ENCODE peak calls at places on chromosomes 13 and 19, in five cellular contexts. One of them, this sample, is unnamed.

GRCh38 chr19:44071824-44072542 is at the start of gene ZNF284:
- DNase-seq in psoas muscle: peak
- DNase-seq in OCI-LY7: no peak
- DNase-seq in progenitor cell of endocrine pancreas: peak
- DNase-seq in ascending aorta: peak
- DNase-seq in this sample: peak

GRCh38 chr19:8208710-8209110 is 460 bp upstream of the CERS4 start:
- DNase-seq in psoas muscle: no peak
- DNase-seq in progenitor cell of endocrine pancreas: no peak
- DNase-seq in OCI-LY7: no peak
- DNase-seq in ascending aorta: peak
- DNase-seq in this sample: no peak

GRCh38 chr19:46951236-46951986 is 68.2 kb upstream of the NPAS1 start:
- DNase-seq in psoas muscle: no peak
- DNase-seq in progenitor cell of endocrine pancreas: no peak
- DNase-seq in ascending aorta: no peak
- DNase-seq in OCI-LY7: no peak
- DNase-seq in this sample: no peak

GRCh38 chr19:3108775-3109174 is 14.6 kb downstream of the GNA11 start:
- DNase-seq in progenitor cell of endocrine pancreas: peak
- DNase-seq in OCI-LY7: peak
- DNase-seq in ascending aorta: no peak
- DNase-seq in psoas muscle: peak
- DNase-seq in this sample: peak

GRCh38 chr13:86932935-86933334 is 738.2 kb upstream of the SLITRK5 start:
- DNase-seq in OCI-LY7: no peak
- DNase-seq in progenitor cell of endocrine pancreas: no peak
- DNase-seq in psoas muscle: no peak
- DNase-seq in ascending aorta: no peak
- DNase-seq in this sample: no peak

GRCh38 chr13:100454876-100455275 is 133.7 kb downstream of the GGACT start:
- DNase-seq in progenitor cell of endocrine pancreas: no peak
- DNase-seq in psoas muscle: no peak
- DNase-seq in OCI-LY7: no peak
- DNase-seq in ascending aorta: no peak
- DNase-seq in this sample: no peak

GRCh38 chr19:40524133-40524549 is 52.5 kb upstream of the SHKBP1 start:
- DNase-seq in progenitor cell of endocrine pancreas: no peak
- DNase-seq in OCI-LY7: no peak
- DNase-seq in psoas muscle: no peak
- DNase-seq in ascending aorta: no peak
- DNase-seq in this sample: no peak

GRCh38 chr13:20356437-20356836 is 124.3 kb upstream of the GJB6 start:
- DNase-seq in ascending aorta: no peak
- DNase-seq in psoas muscle: no peak
- DNase-seq in progenitor cell of endocrine pancreas: no peak
- DNase-seq in OCI-LY7: no peak
- DNase-seq in this sample: no peak

GRCh38 chr13:19057588-19058340 is 123.9 kb downstream of the TUBA3C start:
- DNase-seq in psoas muscle: no peak
- DNase-seq in OCI-LY7: no peak
- DNase-seq in ascending aorta: no peak
- DNase-seq in progenitor cell of endocrine pancreas: no peak
- DNase-seq in this sample: no peak

GRCh38 chr19:16338470-16339360 is 14.1 kb downstream of the KLF2 start:
- DNase-seq in progenitor cell of endocrine pancreas: no peak
- DNase-seq in OCI-LY7: peak
- DNase-seq in psoas muscle: peak
- DNase-seq in ascending aorta: peak
- DNase-seq in this sample: no peak

GRCh38 chr19:45324349-45324907 is 1.8 kb upstream of the CKM start:
- DNase-seq in OCI-LY7: no peak
- DNase-seq in progenitor cell of endocrine pancreas: no peak
- DNase-seq in ascending aorta: no peak
- DNase-seq in psoas muscle: no peak
- DNase-seq in this sample: no peak

GRCh38 chr19:8310342-8311055 is 2.3 kb upstream of the CD320 start:
- DNase-seq in OCI-LY7: no peak
- DNase-seq in psoas muscle: peak
- DNase-seq in progenitor cell of endocrine pancreas: no peak
- DNase-seq in ascending aorta: peak
- DNase-seq in this sample: no peak

GRCh38 chr13:43095771-43096719 is 72.7 kb downstream of the DNAJC15 start:
- DNase-seq in psoas muscle: no peak
- DNase-seq in ascending aorta: no peak
- DNase-seq in OCI-LY7: no peak
- DNase-seq in progenitor cell of endocrine pancreas: no peak
- DNase-seq in this sample: no peak

GRCh38 chr13:36432106-36432544 is at the start of gene CCNA1:
- DNase-seq in ascending aorta: no peak
- DNase-seq in OCI-LY7: no peak
- DNase-seq in psoas muscle: peak
- DNase-seq in progenitor cell of endocrine pancreas: peak
- DNase-seq in this sample: peak

GRCh38 chr13:101209206-101209893 is 207.0 kb downstream of the NALCN start:
- DNase-seq in OCI-LY7: no peak
- DNase-seq in psoas muscle: no peak
- DNase-seq in progenitor cell of endocrine pancreas: no peak
- DNase-seq in ascending aorta: no peak
- DNase-seq in this sample: no peak

GRCh38 chr19:36508325-36508724 is 19.0 kb upstream of the ZNF566 start:
- DNase-seq in progenitor cell of endocrine pancreas: no peak
- DNase-seq in OCI-LY7: no peak
- DNase-seq in ascending aorta: no peak
- DNase-seq in psoas muscle: no peak
- DNase-seq in this sample: no peak

GRCh38 chr13:113812140-113813036 is 51.5 kb downstream of the GAS6 start:
- DNase-seq in ascending aorta: no peak
- DNase-seq in progenitor cell of endocrine pancreas: no peak
- DNase-seq in OCI-LY7: no peak
- DNase-seq in psoas muscle: peak
- DNase-seq in this sample: no peak

GRCh38 chr13:64675256-64675892 is 2554.8 kb downstream of the PCDH9 start:
- DNase-seq in progenitor cell of endocrine pancreas: no peak
- DNase-seq in ascending aorta: no peak
- DNase-seq in OCI-LY7: no peak
- DNase-seq in psoas muscle: no peak
- DNase-seq in this sample: no peak

GRCh38 chr13:79225487-79226232 is 180.4 kb downstream of the RBM26 start:
- DNase-seq in progenitor cell of endocrine pancreas: no peak
- DNase-seq in psoas muscle: no peak
- DNase-seq in ascending aorta: no peak
- DNase-seq in OCI-LY7: no peak
- DNase-seq in this sample: no peak

GRCh38 chr13:32910530-32910929 is 105.7 kb upstream of the KL start:
- DNase-seq in psoas muscle: no peak
- DNase-seq in OCI-LY7: no peak
- DNase-seq in progenitor cell of endocrine pancreas: no peak
- DNase-seq in ascending aorta: no peak
- DNase-seq in this sample: no peak

GRCh38 chr13:113411216-113412023 is 41.9 kb downstream of the ADPRHL1 start:
- DNase-seq in OCI-LY7: no peak
- DNase-seq in psoas muscle: peak
- DNase-seq in progenitor cell of endocrine pancreas: no peak
- DNase-seq in ascending aorta: peak
- DNase-seq in this sample: no peak

GRCh38 chr19:34232566-34233481 is 21.5 kb upstream of the GARRE1 start:
- DNase-seq in progenitor cell of endocrine pancreas: no peak
- DNase-seq in ascending aorta: peak
- DNase-seq in psoas muscle: peak
- DNase-seq in OCI-LY7: no peak
- DNase-seq in this sample: peak

DNA sequence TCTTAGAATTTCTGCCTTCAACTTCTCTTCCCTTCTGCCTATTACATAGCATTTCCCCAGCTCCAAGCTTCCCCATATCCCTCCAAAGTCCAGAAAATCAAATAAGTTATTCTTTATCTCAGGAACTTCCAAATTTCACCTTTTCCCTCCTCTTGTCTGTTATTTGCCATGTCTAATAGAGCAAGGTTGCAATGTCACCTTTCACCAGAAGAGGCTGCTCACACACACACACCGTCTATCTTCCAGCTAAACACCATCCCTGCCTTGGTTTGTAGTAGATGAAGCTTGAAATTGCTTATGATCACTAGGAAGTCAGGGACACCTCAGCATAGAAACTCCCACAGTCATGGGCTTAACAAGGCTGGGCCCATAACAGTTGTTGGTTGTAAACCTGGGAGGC is 48.4 kb downstream of the ZNRF4 start:
- DNase-seq in ascending aorta: no peak
- DNase-seq in OCI-LY7: no peak
- DNase-seq in progenitor cell of endocrine pancreas: no peak
- DNase-seq in psoas muscle: no peak
- DNase-seq in this sample: no peak
- TF ChIP-seq CTCF in ascending aorta: no peak
- TF ChIP-seq CTCF in OCI-LY7: peak
- TF ChIP-seq CTCF in progenitor cell of endocrine pancreas: no peak
- TF ChIP-seq CTCF in psoas muscle: no peak
- TF ChIP-seq CTCF in this sample: no peak

DNA sequence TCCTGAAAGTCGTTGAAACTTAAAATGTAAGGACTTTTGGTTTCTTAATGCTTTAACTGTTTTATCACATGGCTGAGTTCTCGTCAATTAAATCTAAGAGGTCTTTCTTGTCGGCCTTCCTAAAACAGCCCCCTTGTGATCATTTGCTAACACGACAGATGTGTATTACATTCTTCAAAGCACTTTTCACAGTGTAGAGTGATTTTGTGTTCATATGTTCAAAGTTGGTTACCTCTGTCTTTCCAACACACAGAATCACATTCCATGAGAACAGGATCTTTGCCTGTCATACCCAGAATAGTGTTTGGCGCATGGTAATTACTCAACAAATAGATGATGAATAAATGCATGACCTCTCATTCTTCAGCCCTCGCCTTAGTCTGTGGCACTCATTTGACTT is 1.1 kb downstream of the GTF2F2 start:
- DNase-seq in OCI-LY7: peak
- DNase-seq in psoas muscle: no peak
- DNase-seq in progenitor cell of endocrine pancreas: no peak
- DNase-seq in ascending aorta: no peak
- DNase-seq in this sample: no peak
- TF ChIP-seq CTCF in OCI-LY7: peak
- TF ChIP-seq CTCF in psoas muscle: no peak
- TF ChIP-seq CTCF in progenitor cell of endocrine pancreas: peak
- TF ChIP-seq CTCF in ascending aorta: no peak
- TF ChIP-seq CTCF in this sample: no peak

GRCh38 chr19:28972144-28972543 is 240.8 kb downstream of the UQCRFS1 start:
- DNase-seq in ascending aorta: no peak
- DNase-seq in progenitor cell of endocrine pancreas: no peak
- DNase-seq in psoas muscle: no peak
- DNase-seq in OCI-LY7: no peak
- DNase-seq in this sample: no peak

GRCh38 chr19:28981994-28982393 is 231.0 kb downstream of the UQCRFS1 start:
- DNase-seq in progenitor cell of endocrine pancreas: no peak
- DNase-seq in psoas muscle: no peak
- DNase-seq in ascending aorta: no peak
- DNase-seq in OCI-LY7: no peak
- DNase-seq in this sample: no peak

GRCh38 chr19:28980236-28980868 is 232.6 kb downstream of the UQCRFS1 start:
- DNase-seq in OCI-LY7: no peak
- DNase-seq in psoas muscle: no peak
- DNase-seq in progenitor cell of endocrine pancreas: no peak
- DNase-seq in ascending aorta: peak
- DNase-seq in this sample: no peak

GRCh38 chr19:28977826-28978225 is 235.1 kb downstream of the UQCRFS1 start:
- DNase-seq in OCI-LY7: no peak
- DNase-seq in ascending aorta: no peak
- DNase-seq in progenitor cell of endocrine pancreas: no peak
- DNase-seq in psoas muscle: no peak
- DNase-seq in this sample: no peak
- TF ChIP-seq CTCF in OCI-LY7: no peak
- TF ChIP-seq CTCF in ascending aorta: no peak
- TF ChIP-seq CTCF in progenitor cell of endocrine pancreas: peak
- TF ChIP-seq CTCF in psoas muscle: no peak
- TF ChIP-seq CTCF in this sample: no peak

GRCh38 chr19:50008532-50008931 is 16.6 kb downstream of the VRK3 start:
- DNase-seq in ascending aorta: no peak
- DNase-seq in psoas muscle: no peak
- DNase-seq in OCI-LY7: no peak
- DNase-seq in progenitor cell of endocrine pancreas: no peak
- DNase-seq in this sample: no peak
- TF ChIP-seq CTCF in ascending aorta: no peak
- TF ChIP-seq CTCF in psoas muscle: no peak
- TF ChIP-seq CTCF in OCI-LY7: peak
- TF ChIP-seq CTCF in progenitor cell of endocrine pancreas: peak
- TF ChIP-seq CTCF in this sample: peak

DNA sequence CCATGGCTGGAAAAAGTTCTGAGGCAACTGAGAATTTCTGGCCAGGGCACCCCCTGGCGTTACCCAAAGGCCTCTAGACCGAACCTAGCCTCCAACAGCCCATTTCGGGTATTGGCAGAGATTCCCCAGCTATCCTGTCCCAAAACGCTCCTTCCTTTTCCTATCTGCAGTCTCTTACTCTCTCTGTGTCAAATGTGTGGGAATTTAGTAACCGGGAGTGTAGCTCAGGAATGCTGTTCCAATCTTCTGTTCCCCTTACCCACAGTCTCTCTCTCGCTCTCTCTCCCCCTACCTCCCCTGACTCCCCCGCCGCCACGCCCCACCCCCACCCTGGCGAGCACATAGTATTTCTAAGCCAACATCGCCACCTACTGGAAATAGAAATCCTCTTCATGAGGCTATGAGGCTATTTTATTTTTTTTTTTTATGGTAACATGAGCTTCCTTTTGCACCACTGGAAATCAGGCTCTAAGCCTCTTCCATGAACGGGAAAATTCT is 27.0 kb downstream of the OXGR1 start:
- DNase-seq in ascending aorta: no peak
- DNase-seq in OCI-LY7: peak
- DNase-seq in progenitor cell of endocrine pancreas: no peak
- DNase-seq in psoas muscle: no peak
- DNase-seq in this sample: no peak
- TF ChIP-seq CTCF in ascending aorta: no peak
- TF ChIP-seq CTCF in OCI-LY7: peak
- TF ChIP-seq CTCF in progenitor cell of endocrine pancreas: no peak
- TF ChIP-seq CTCF in psoas muscle: no peak
- TF ChIP-seq CTCF in this sample: no peak

GRCh38 chr19:54448774-54449700 is at the start of gene LENG8:
- DNase-seq in psoas muscle: peak
- DNase-seq in progenitor cell of endocrine pancreas: peak
- DNase-seq in OCI-LY7: peak
- DNase-seq in ascending aorta: peak
- DNase-seq in this sample: peak
- TF ChIP-seq CTCF in psoas muscle: no peak
- TF ChIP-seq CTCF in progenitor cell of endocrine pancreas: no peak
- TF ChIP-seq CTCF in OCI-LY7: no peak
- TF ChIP-seq CTCF in ascending aorta: no peak
- TF ChIP-seq CTCF in this sample: no peak

GRCh38 chr19:41990028-41990427 is 4.0 kb downstream of the ATP1A3 start:
- DNase-seq in progenitor cell of endocrine pancreas: no peak
- DNase-seq in psoas muscle: no peak
- DNase-seq in OCI-LY7: no peak
- DNase-seq in ascending aorta: no peak
- DNase-seq in this sample: no peak
- TF ChIP-seq CTCF in progenitor cell of endocrine pancreas: no peak
- TF ChIP-seq CTCF in psoas muscle: no peak
- TF ChIP-seq CTCF in OCI-LY7: no peak
- TF ChIP-seq CTCF in ascending aorta: no peak
- TF ChIP-seq CTCF in this sample: no peak

GRCh38 chr13:45441633-45442032 is 23.1 kb upstream of the COG3 start:
- DNase-seq in progenitor cell of endocrine pancreas: no peak
- DNase-seq in OCI-LY7: no peak
- DNase-seq in psoas muscle: no peak
- DNase-seq in ascending aorta: peak
- DNase-seq in this sample: no peak
- TF ChIP-seq CTCF in progenitor cell of endocrine pancreas: no peak
- TF ChIP-seq CTCF in OCI-LY7: peak
- TF ChIP-seq CTCF in psoas muscle: peak
- TF ChIP-seq CTCF in ascending aorta: no peak
- TF ChIP-seq CTCF in this sample: no peak

This sample was measured in D721Med.